ENCODE peak calls at places on chromosome 22, in four cellular contexts. One of them, this sample, is unnamed. For H3K4me1 and H3K9me3, the result is how much of the 10 kb centered on the place peaks cover.

GRCh38 chr22:50274311-50274710 is 4.1 kb upstream of the MAPK11 start:
- DNase-seq in BE2C: peak
- DNase-seq in A549: peak
- DNase-seq in naive thymus-derived CD4-positive, alpha-beta T cell: peak
- DNase-seq in this sample: peak

GRCh38 chr22:18101536-18101935 is 9.1 kb upstream of the TUBA8 start:
- DNase-seq in A549: no peak
- DNase-seq in naive thymus-derived CD4-positive, alpha-beta T cell: no peak
- DNase-seq in BE2C: no peak
- DNase-seq in this sample: no peak

GRCh38 chr22:23237201-23237798 is 57.0 kb downstream of the BCR start:
- DNase-seq in BE2C: peak
- DNase-seq in A549: no peak
- DNase-seq in naive thymus-derived CD4-positive, alpha-beta T cell: no peak
- DNase-seq in this sample: peak

GRCh38 chr22:45224331-45224730 is 16.4 kb downstream of the KIAA0930 start:
- DNase-seq in BE2C: no peak
- DNase-seq in naive thymus-derived CD4-positive, alpha-beta T cell: no peak
- DNase-seq in A549: no peak
- DNase-seq in this sample: no peak

GRCh38 chr22:45476814-45477213 is 25.9 kb upstream of the FBLN1 start:
- DNase-seq in A549: no peak
- DNase-seq in BE2C: no peak
- DNase-seq in naive thymus-derived CD4-positive, alpha-beta T cell: no peak
- DNase-seq in this sample: no peak

GRCh38 chr22:23064381-23065068 is 5.8 kb upstream of the GNAZ start:
- DNase-seq in A549: no peak
- DNase-seq in naive thymus-derived CD4-positive, alpha-beta T cell: no peak
- DNase-seq in BE2C: no peak
- DNase-seq in this sample: no peak

GRCh38 chr22:44586337-44586990 is 88.4 kb upstream of the RTL6 start:
- DNase-seq in naive thymus-derived CD4-positive, alpha-beta T cell: no peak
- DNase-seq in BE2C: peak
- DNase-seq in A549: no peak
- DNase-seq in this sample: no peak

GRCh38 chr22:28440517-28441366 is 238.9 kb downstream of the TTC28 start:
- DNase-seq in BE2C: no peak
- DNase-seq in naive thymus-derived CD4-positive, alpha-beta T cell: no peak
- DNase-seq in A549: no peak
- DNase-seq in this sample: no peak

GRCh38 chr22:43555561-43556515 is 144.0 kb downstream of the MPPED1 start:
- DNase-seq in BE2C: no peak
- DNase-seq in A549: no peak
- DNase-seq in naive thymus-derived CD4-positive, alpha-beta T cell: no peak
- DNase-seq in this sample: no peak

GRCh38 chr22:19731736-19732135 is 8.4 kb downstream of the GP1BB start:
- DNase-seq in BE2C: no peak
- DNase-seq in A549: no peak
- DNase-seq in naive thymus-derived CD4-positive, alpha-beta T cell: no peak
- DNase-seq in this sample: no peak

GRCh38 chr22:38623357-38623756 is 32.8 kb downstream of the FAM227A start:
- DNase-seq in A549: no peak
- DNase-seq in BE2C: no peak
- DNase-seq in naive thymus-derived CD4-positive, alpha-beta T cell: no peak
- DNase-seq in this sample: no peak

GRCh38 chr22:23754220-23754919 is at the start of gene VPREB3:
- DNase-seq in A549: no peak
- DNase-seq in BE2C: no peak
- DNase-seq in naive thymus-derived CD4-positive, alpha-beta T cell: no peak
- DNase-seq in this sample: no peak

GRCh38 chr22:17703811-17704210 is 65.3 kb downstream of the BCL2L13 start:
- DNase-seq in BE2C: no peak
- DNase-seq in A549: no peak
- DNase-seq in naive thymus-derived CD4-positive, alpha-beta T cell: no peak
- DNase-seq in this sample: no peak

GRCh38 chr22:42069801-42070516 is 653 bp downstream of the NAGA start:
- DNase-seq in BE2C: no peak
- DNase-seq in A549: no peak
- DNase-seq in naive thymus-derived CD4-positive, alpha-beta T cell: no peak
- DNase-seq in this sample: no peak

GRCh38 chr22:32267011-32267410 is 11.9 kb upstream of the SLC5A4 start:
- DNase-seq in BE2C: no peak
- DNase-seq in naive thymus-derived CD4-positive, alpha-beta T cell: no peak
- DNase-seq in A549: no peak
- DNase-seq in this sample: no peak

GRCh38 chr22:19520566-19521305 is 3.5 kb downstream of the CLDN5 start:
- DNase-seq in A549: no peak
- DNase-seq in BE2C: no peak
- DNase-seq in naive thymus-derived CD4-positive, alpha-beta T cell: no peak
- DNase-seq in this sample: no peak

GRCh38 chr22:37017356-37017755 is 1.9 kb downstream of the TST start:
- DNase-seq in A549: no peak
- DNase-seq in BE2C: no peak
- DNase-seq in naive thymus-derived CD4-positive, alpha-beta T cell: no peak
- DNase-seq in this sample: no peak

GRCh38 chr22:37240240-37240940 is 3.7 kb downstream of the RAC2 start:
- DNase-seq in A549: no peak
- DNase-seq in naive thymus-derived CD4-positive, alpha-beta T cell: no peak
- DNase-seq in BE2C: no peak
- DNase-seq in this sample: no peak

GRCh38 chr22:42330953-42331525 is 60.6 kb upstream of the TCF20 start:
- DNase-seq in BE2C: peak
- DNase-seq in naive thymus-derived CD4-positive, alpha-beta T cell: no peak
- DNase-seq in A549: no peak
- DNase-seq in this sample: peak

GRCh38 chr22:36773935-36774334 is 2.0 kb downstream of the IFT27 start:
- DNase-seq in A549: peak
- DNase-seq in BE2C: peak
- DNase-seq in naive thymus-derived CD4-positive, alpha-beta T cell: no peak
- DNase-seq in this sample: peak

GRCh38 chr22:38481162-38481870 is 13.4 kb downstream of the KDELR3 start:
- DNase-seq in BE2C: no peak
- DNase-seq in A549: no peak
- DNase-seq in naive thymus-derived CD4-positive, alpha-beta T cell: no peak
- DNase-seq in this sample: no peak

GRCh38 chr22:26763633-26764295 is 106.4 kb downstream of the MIAT start:
- DNase-seq in naive thymus-derived CD4-positive, alpha-beta T cell: no peak
- DNase-seq in BE2C: no peak
- DNase-seq in A549: peak
- DNase-seq in this sample: no peak

GRCh38 chr22:23033116-23033905 is 37.0 kb upstream of the GNAZ start:
- DNase-seq in naive thymus-derived CD4-positive, alpha-beta T cell: no peak
- DNase-seq in BE2C: no peak
- DNase-seq in A549: no peak
- DNase-seq in this sample: no peak

GRCh38 chr22:20951932-20952380 is 15.1 kb upstream of the AIFM3 start:
- DNase-seq in BE2C: no peak
- DNase-seq in A549: no peak
- DNase-seq in naive thymus-derived CD4-positive, alpha-beta T cell: no peak
- DNase-seq in this sample: no peak
- H3K4me3 ChIP-seq in BE2C: no peak
- H3K4me3 ChIP-seq in A549: no peak
- H3K4me3 ChIP-seq in naive thymus-derived CD4-positive, alpha-beta T cell: no peak
- H3K4me3 ChIP-seq in this sample: no peak

DNA sequence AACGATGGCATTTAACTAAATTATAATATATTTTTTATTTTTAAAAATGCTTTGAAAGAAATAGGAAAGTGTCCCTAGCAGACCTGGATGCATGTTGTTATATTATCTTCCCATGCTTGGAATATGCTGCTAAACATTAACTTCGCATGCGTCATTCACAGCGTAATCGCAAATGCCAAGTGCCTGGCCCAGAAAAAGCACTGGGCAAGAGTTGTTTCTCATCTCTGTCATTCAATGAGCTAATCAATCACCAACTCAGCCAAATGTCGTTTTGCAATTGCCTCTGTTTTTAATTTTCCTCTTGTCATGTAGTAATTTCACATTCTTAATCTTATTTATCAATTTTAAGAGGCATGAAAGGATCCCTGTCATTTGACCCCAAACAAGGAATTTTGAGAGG is 1421.9 kb downstream of the BRD1 start:
- DNase-seq in naive thymus-derived CD4-positive, alpha-beta T cell: no peak
- DNase-seq in A549: peak
- DNase-seq in BE2C: no peak
- DNase-seq in this sample: no peak
- H3K4me1 ChIP-seq in naive thymus-derived CD4-positive, alpha-beta T cell: under half
- H3K4me1 ChIP-seq in A549: under half
- H3K4me1 ChIP-seq in BE2C: under half
- H3K4me1 ChIP-seq in this sample: under half

DNA sequence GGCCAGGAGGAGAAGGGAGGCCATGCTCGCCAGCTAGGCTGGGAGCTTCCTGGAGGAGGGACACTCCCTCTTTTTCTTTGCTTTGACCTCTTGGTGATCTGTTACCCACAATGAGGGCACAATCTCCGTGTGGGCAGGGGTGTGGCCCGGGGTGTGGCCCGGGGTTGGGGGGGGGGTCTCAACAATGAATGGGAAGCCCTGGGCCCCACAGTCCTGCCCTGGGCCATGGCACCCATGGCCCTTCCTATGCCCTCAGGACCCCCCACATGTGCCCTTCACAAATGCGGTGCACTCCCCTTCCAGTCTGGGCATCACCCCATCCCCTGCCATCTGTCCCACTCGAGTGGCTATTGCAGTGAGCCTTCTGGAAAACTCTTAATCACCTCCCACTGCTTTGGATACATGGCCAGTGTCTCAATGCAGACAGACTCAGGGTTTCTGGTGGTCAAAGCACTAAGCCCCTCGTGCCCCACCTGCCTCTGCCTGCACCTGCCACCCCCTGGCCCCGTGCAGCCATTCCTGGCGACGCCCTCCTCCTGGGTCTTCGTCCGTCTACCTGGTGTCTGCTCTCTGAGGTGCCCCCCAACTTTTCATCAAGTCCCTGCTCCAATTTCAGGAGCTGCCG is 611.3 kb downstream of the TBC1D22A start:
- DNase-seq in naive thymus-derived CD4-positive, alpha-beta T cell: no peak
- DNase-seq in A549: no peak
- DNase-seq in BE2C: no peak
- DNase-seq in this sample: no peak
- H3K9me3 ChIP-seq in naive thymus-derived CD4-positive, alpha-beta T cell: under half
- H3K9me3 ChIP-seq in A549: under half
- H3K9me3 ChIP-seq in BE2C: under half
- H3K9me3 ChIP-seq in this sample: under half

GRCh38 chr22:39925273-39925672 is 24.4 kb downstream of the GRAP2 start:
- DNase-seq in naive thymus-derived CD4-positive, alpha-beta T cell: no peak
- DNase-seq in A549: no peak
- DNase-seq in BE2C: no peak
- DNase-seq in this sample: no peak

GRCh38 chr22:39927544-39927943 is 26.7 kb downstream of the GRAP2 start:
- DNase-seq in BE2C: no peak
- DNase-seq in naive thymus-derived CD4-positive, alpha-beta T cell: no peak
- DNase-seq in A549: no peak
- DNase-seq in this sample: peak

GRCh38 chr22:39924286-39924685 is 23.4 kb downstream of the GRAP2 start:
- DNase-seq in BE2C: no peak
- DNase-seq in A549: no peak
- DNase-seq in naive thymus-derived CD4-positive, alpha-beta T cell: no peak
- DNase-seq in this sample: no peak

GRCh38 chr22:39928556-39929401 is 27.9 kb downstream of the GRAP2 start:
- DNase-seq in A549: no peak
- DNase-seq in naive thymus-derived CD4-positive, alpha-beta T cell: no peak
- DNase-seq in BE2C: no peak
- DNase-seq in this sample: no peak

GRCh38 chr22:39926175-39927152 is 25.6 kb downstream of the GRAP2 start:
- DNase-seq in BE2C: no peak
- DNase-seq in naive thymus-derived CD4-positive, alpha-beta T cell: peak
- DNase-seq in A549: no peak
- DNase-seq in this sample: no peak
- H3K4me3 ChIP-seq in BE2C: no peak
- H3K4me3 ChIP-seq in naive thymus-derived CD4-positive, alpha-beta T cell: peak
- H3K4me3 ChIP-seq in A549: no peak
- H3K4me3 ChIP-seq in this sample: no peak